ENCODE peak calls at places on chromosome X, in nine cellular contexts. L, Q, F, D, J, V, S, W and E are unnamed samples.

GRCh38 chrX:120419465-120419864 is 49.6 kb downstream of the LAMP2 start:
- DNase-seq in L (no peak), Q (no peak), F (no peak), D (no peak), J (no peak), V (no peak), S (no peak), W (no peak), E (peak)

GRCh38 chrX:144840616-144841015 is 406.7 kb upstream of the SPANXN1 start:
- DNase-seq in L (no peak), Q (no peak), F (no peak), D (no peak), J (no peak), V (no peak), S (no peak), W (no peak), E (no peak)

GRCh38 chrX:120753413-120754251 is 122.0 kb downstream of the CT47B1 start:
- DNase-seq in L (no peak), Q (no peak), F (no peak), D (no peak), J (no peak), V (no peak), S (no peak), W (no peak), E (no peak)

GRCh38 chrX:30278365-30278764 is 30.8 kb downstream of the NR0B1 start:
- DNase-seq in L (peak), Q (no peak), F (no peak), D (no peak), J (no peak), V (no peak), S (no peak), W (no peak), E (no peak)

GRCh38 chrX:129360175-129360574 is 163.1 kb downstream of the SMARCA1 start:
- DNase-seq in L (peak), Q (peak), F (no peak), D (no peak), J (no peak), V (peak), S (no peak), W (peak), E (peak)

GRCh38 chrX:106611682-106612402 is at the start of gene RADX:
- DNase-seq in L (peak), Q (peak), F (peak), D (peak), J (peak), V (peak), S (peak), W (peak), E (peak)

GRCh38 chrX:105209406-105209805 is 11.1 kb downstream of the TEX13A start:
- DNase-seq in L (no peak), Q (no peak), F (no peak), D (no peak), J (no peak), V (no peak), S (no peak), W (no peak), E (no peak)

GRCh38 chrX:51496501-51497291 is at the start of gene NUDT11:
- DNase-seq in L (peak), Q (peak), F (peak), D (no peak), J (peak), V (peak), S (peak), W (peak), E (peak)

GRCh38 chrX:130028196-130028595 is 45.8 kb downstream of the BCORL1 start:
- DNase-seq in L (peak), Q (peak), F (no peak), D (no peak), J (peak), V (peak), S (peak), W (peak), E (peak)

GRCh38 chrX:11629593-11630211 is 36.0 kb downstream of the ARHGAP6 start:
- DNase-seq in L (peak), Q (no peak), F (no peak), D (no peak), J (no peak), V (peak), S (peak), W (peak), E (no peak)

GRCh38 chrX:119899125-119899524 is 3.4 kb downstream of the AKAP14 start:
- DNase-seq in L (no peak), Q (no peak), F (no peak), D (no peak), J (no peak), V (no peak), S (no peak), W (no peak), E (no peak)

GRCh38 chrX:147342197-147342596 is 527.7 kb upstream of the CXorf51A start:
- DNase-seq in L (no peak), Q (no peak), F (no peak), D (no peak), J (no peak), V (no peak), S (no peak), W (no peak), E (no peak)

GRCh38 chrX:153865685-153866084 is 20.3 kb downstream of the L1CAM start:
- DNase-seq in L (no peak), Q (no peak), F (no peak), D (no peak), J (no peak), V (no peak), S (no peak), W (no peak), E (no peak)

GRCh38 chrX:107025538-107025937 is 25.5 kb upstream of the MORC4 start:
- DNase-seq in L (peak), Q (peak), F (no peak), D (no peak), J (no peak), V (no peak), S (no peak), W (peak), E (peak)

GRCh38 chrX:155767101-155767878 is 113.9 kb upstream of the VAMP7 start:
- DNase-seq in L (peak), Q (peak), F (peak), D (no peak), J (peak), V (peak), S (peak), W (peak), E (peak)

GRCh38 chrX:153793291-153793690 is 884 bp downstream of the IDH3G start:
- DNase-seq in L (no peak), Q (no peak), F (no peak), D (no peak), J (no peak), V (no peak), S (no peak), W (peak), E (no peak)

GRCh38 chrX:49256268-49256995 is 8.1 kb downstream of the FOXP3 start:
- DNase-seq in L (no peak), Q (no peak), F (no peak), D (no peak), J (no peak), V (no peak), S (no peak), W (no peak), E (no peak)

GRCh38 chrX:139113682-139114081 is 402.2 kb upstream of the FGF13 start:
- DNase-seq in L (no peak), Q (no peak), F (no peak), D (no peak), J (no peak), V (no peak), S (no peak), W (no peak), E (no peak)

GRCh38 chrX:135893294-135893817 is at the start of the genes CT45A10 and SAGE1:
- DNase-seq in L (no peak), Q (no peak), F (no peak), D (no peak), J (no peak), V (peak), S (no peak), W (no peak), E (no peak)

GRCh38 chrX:152926279-152926678 is 28.4 kb downstream of the ZNF185 start:
- DNase-seq in L (peak), Q (peak), F (no peak), D (no peak), J (peak), V (peak), S (no peak), W (no peak), E (peak)

GRCh38 chrX:140250363-140250762 is 254.5 kb downstream of the SOX3 start:
- DNase-seq in L (no peak), Q (no peak), F (no peak), D (no peak), J (no peak), V (no peak), S (no peak), W (no peak), E (no peak)

GRCh38 chrX:7218321-7219152 is 70.6 kb upstream of the PUDP start:
- DNase-seq in L (no peak), Q (no peak), F (no peak), D (no peak), J (no peak), V (no peak), S (no peak), W (no peak), E (no peak)

GRCh38 chrX:13263560-13264251 is 56.1 kb downstream of the ATXN3L start:
- DNase-seq in L (no peak), Q (no peak), F (no peak), D (no peak), J (no peak), V (no peak), S (no peak), W (no peak), E (no peak)

GRCh38 chrX:76148753-76149152 is 24.1 kb upstream of the PBDC1 start:
- DNase-seq in L (peak), Q (peak), F (no peak), D (no peak), J (peak), V (peak), S (no peak), W (peak), E (peak)

GRCh38 chrX:274904-275475 is 6.2 kb upstream of the PLCXD1 start:
- DNase-seq in L (no peak), Q (peak), F (no peak), D (no peak), J (no peak), V (peak), S (no peak), W (no peak), E (no peak)

GRCh38 chrX:46770006-46770816 is 11.3 kb upstream of the SLC9A7 start:
- DNase-seq in L (peak), Q (no peak), F (no peak), D (no peak), J (no peak), V (peak), S (no peak), W (no peak), E (no peak)

GRCh38 chrX:44903842-44904530 is 31.0 kb downstream of the KDM6A start:
- DNase-seq in L (no peak), Q (no peak), F (no peak), D (no peak), J (no peak), V (no peak), S (no peak), W (no peak), E (no peak)

GRCh38 chrX:144819406-144819805 is 427.9 kb upstream of the SPANXN1 start:
- DNase-seq in L (no peak), Q (no peak), F (no peak), D (no peak), J (no peak), V (no peak), S (no peak), W (no peak), E (no peak)

GRCh38 chrX:17822351-17822750 is 38.7 kb downstream of the RAI2 start:
- DNase-seq in L (no peak), Q (no peak), F (no peak), D (no peak), J (no peak), V (no peak), S (no peak), W (no peak), E (no peak)

GRCh38 chrX:82224961-82225360 is 1023.1 kb downstream of the SH3BGRL start:
- DNase-seq in L (no peak), Q (no peak), F (no peak), D (no peak), J (no peak), V (no peak), S (no peak), W (no peak), E (no peak)

GRCh38 chrX:1398431-1399340 is 6.8 kb upstream of the SLC25A6 start:
- DNase-seq in L (no peak), Q (no peak), F (peak), D (no peak), J (peak), V (no peak), S (peak), W (no peak), E (no peak)

GRCh38 chrX:153819398-153820083 is 10.8 kb downstream of the PDZD4 start:
- DNase-seq in L (no peak), Q (no peak), F (peak), D (no peak), J (no peak), V (peak), S (no peak), W (no peak), E (no peak)

GRCh38 chrX:21382715-21383114 is 8.5 kb downstream of the CNKSR2 start:
- DNase-seq in L (no peak), Q (no peak), F (no peak), D (no peak), J (no peak), V (no peak), S (no peak), W (no peak), E (no peak)

GRCh38 chrX:104166735-104167436 is 633 bp downstream of the FAM199X start:
- DNase-seq in L (no peak), Q (no peak), F (peak), D (no peak), J (no peak), V (no peak), S (peak), W (no peak), E (no peak)

GRCh38 chrX:17086317-17086716 is 139.9 kb downstream of the REPS2 start:
- DNase-seq in L (no peak), Q (no peak), F (no peak), D (no peak), J (no peak), V (no peak), S (no peak), W (no peak), E (no peak)

GRCh38 chrX:119041175-119041574 is 31.6 kb upstream of the CT47C1 start:
- DNase-seq in L (peak), Q (no peak), F (no peak), D (no peak), J (peak), V (no peak), S (peak), W (peak), E (no peak)

DNA sequence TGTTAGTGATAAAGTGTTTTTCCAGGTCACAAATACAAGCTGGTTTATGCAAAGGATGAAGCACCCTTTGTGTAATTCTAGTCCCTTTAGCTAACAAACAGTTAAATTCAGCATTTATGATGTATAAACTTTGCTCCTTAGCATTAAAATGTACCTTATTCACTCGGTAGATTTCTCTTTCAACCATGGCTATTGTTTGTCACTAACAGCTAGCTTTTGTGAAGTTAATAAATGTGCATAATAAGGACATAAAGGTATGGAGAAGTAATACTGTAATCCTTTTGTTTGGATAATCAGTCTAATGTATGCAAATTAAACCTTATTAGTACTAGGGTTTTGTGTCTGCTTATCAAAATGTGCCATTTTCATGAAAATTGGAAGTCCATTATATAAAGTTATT is 34.2 kb upstream of the ARX start:
- DNase-seq in L (no peak), Q (no peak), F (no peak), D (no peak), J (no peak), V (no peak), S (no peak), W (no peak), E (no peak)
- H3K27ac ChIP-seq in L (no peak), Q (no peak), F (no peak), D (no peak), J (no peak), V (no peak), S (no peak), W (no peak), E (no peak)

GRCh38 chrX:40868868-40869267 is 133.5 kb upstream of the MED14 start:
- DNase-seq in L (no peak), Q (no peak), F (no peak), D (no peak), J (no peak), V (no peak), S (no peak), W (no peak), E (no peak)

GRCh38 chrX:40866878-40867277 is 131.5 kb upstream of the MED14 start:
- DNase-seq in L (no peak), Q (no peak), F (no peak), D (no peak), J (no peak), V (no peak), S (no peak), W (no peak), E (no peak)

GRCh38 chrX:40867352-40867751 is 132.0 kb upstream of the MED14 start:
- DNase-seq in L (no peak), Q (no peak), F (no peak), D (no peak), J (peak), V (no peak), S (no peak), W (peak), E (no peak)

DNA sequence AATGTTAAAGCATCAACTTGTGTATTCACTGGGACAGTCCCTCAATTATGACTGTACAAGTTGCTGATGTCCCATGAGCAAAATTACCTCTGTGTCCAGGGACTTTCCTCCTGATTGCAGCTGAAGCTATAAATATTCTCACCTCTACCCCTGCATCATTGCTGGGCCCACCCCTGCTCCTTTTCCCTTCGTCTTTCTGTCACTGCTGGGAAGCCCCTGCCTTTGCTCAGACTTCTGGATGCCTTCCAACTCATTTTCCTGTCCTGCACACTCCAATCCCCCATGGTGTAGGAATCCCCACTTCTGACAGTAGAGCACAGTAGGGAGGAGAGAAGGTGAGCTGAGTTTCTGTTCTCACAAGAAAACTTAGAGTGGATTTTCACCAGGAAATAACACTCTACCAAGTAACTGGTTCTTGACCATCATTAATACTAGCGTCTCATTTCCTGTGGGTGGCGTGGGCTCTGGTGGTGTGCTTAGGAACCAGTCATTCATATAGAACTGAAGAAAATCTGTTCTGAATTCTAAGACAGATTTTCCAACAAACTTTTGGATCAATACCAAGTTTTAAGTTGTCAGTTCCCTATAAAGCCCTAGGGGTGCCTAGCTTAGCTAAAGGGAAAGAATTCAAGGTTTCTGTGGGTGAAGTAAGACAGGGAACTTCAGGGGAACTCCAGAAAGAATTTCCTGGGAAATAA is 136.2 kb upstream of the MED14 start:
- DNase-seq in L (no peak), Q (no peak), F (no peak), D (no peak), J (no peak), V (no peak), S (no peak), W (peak), E (no peak)
- H3K4me3 ChIP-seq in L (no peak), Q (no peak), F (no peak), D (no peak), J (no peak), V (no peak), S (no peak), W (no peak), E (no peak)

GRCh38 chrX:24575496-24575895 is 71.7 kb downstream of the PCYT1B start:
- DNase-seq in L (no peak), Q (no peak), F (no peak), D (no peak), J (no peak), V (no peak), S (no peak), W (no peak), E (no peak)
- H3K27ac ChIP-seq in L (no peak), Q (no peak), F (no peak), D (no peak), J (no peak), V (no peak), S (no peak), W (no peak), E (no peak)

GRCh38 chrX:74297766-74298165 is 6.2 kb upstream of the ZCCHC13 start:
- DNase-seq in L (no peak), Q (no peak), F (no peak), D (no peak), J (no peak), V (no peak), S (no peak), W (no peak), E (no peak)
- H3K4me3 ChIP-seq in L (no peak), Q (no peak), F (no peak), D (no peak), J (no peak), V (no peak), S (no peak), W (no peak), E (no peak)

DNA sequence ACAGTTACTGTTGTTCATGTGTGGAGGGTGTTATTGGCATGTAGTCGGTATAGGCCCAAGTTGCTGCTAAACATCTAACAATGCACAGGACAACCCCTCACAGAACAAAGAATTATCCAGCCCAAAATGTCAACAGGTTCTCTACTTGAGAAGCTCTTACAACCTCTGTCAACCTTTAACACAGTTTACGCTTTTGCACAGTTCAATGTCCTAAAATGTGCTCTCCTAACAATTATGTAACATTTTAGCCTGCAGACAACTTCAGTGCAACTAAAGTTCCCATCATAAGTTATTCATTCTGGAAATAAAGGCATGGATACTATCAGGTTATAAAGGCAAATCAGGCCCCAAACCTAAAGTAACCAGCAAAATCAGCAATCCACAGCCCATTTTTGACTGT is 66.2 kb downstream of the ASB9 start:
- DNase-seq in L (no peak), Q (no peak), F (no peak), D (no peak), J (no peak), V (no peak), S (no peak), W (no peak), E (no peak)
- H3K27ac ChIP-seq in L (no peak), Q (no peak), F (no peak), D (no peak), J (no peak), V (no peak), S (no peak), W (no peak), E (peak)

GRCh38 chrX:15464704-15465103 is 28.4 kb downstream of the PIR start:
- DNase-seq in L (no peak), Q (no peak), F (no peak), D (no peak), J (no peak), V (no peak), S (no peak), W (no peak), E (no peak)

GRCh38 chrX:15468036-15468435 is 25.1 kb downstream of the PIR start:
- DNase-seq in L (peak), Q (peak), F (no peak), D (no peak), J (no peak), V (peak), S (no peak), W (peak), E (no peak)

GRCh38 chrX:15465896-15466651 is 27.1 kb downstream of the PIR start:
- DNase-seq in L (no peak), Q (peak), F (no peak), D (no peak), J (no peak), V (peak), S (no peak), W (peak), E (no peak)

GRCh38 chrX:15469613-15470012 is 23.5 kb downstream of the PIR start:
- DNase-seq in L (no peak), Q (no peak), F (no peak), D (no peak), J (no peak), V (no peak), S (no peak), W (no peak), E (no peak)

GRCh38 chrX:15465347-15465746 is 27.8 kb downstream of the PIR start:
- DNase-seq in L (no peak), Q (no peak), F (no peak), D (no peak), J (no peak), V (no peak), S (no peak), W (no peak), E (no peak)
- H3K4me3 ChIP-seq in L (no peak), Q (no peak), F (no peak), D (no peak), J (no peak), V (no peak), S (no peak), W (no peak), E (no peak)

GRCh38 chrX:125522752-125523151 is 203.1 kb downstream of the TEX13C start:
- DNase-seq in L (no peak), Q (no peak), F (no peak), D (no peak), J (no peak), V (no peak), S (no peak), W (no peak), E (no peak)
- H3K27ac ChIP-seq in L (no peak), Q (no peak), F (no peak), D (no peak), J (no peak), V (no peak), S (no peak), W (no peak), E (no peak)

GRCh38 chrX:40155617-40156471 is 58.1 kb upstream of the BCOR start:
- DNase-seq in L (no peak), Q (peak), F (no peak), D (no peak), J (peak), V (peak), S (no peak), W (no peak), E (no peak)
- H3K4me3 ChIP-seq in L (peak), Q (peak), F (no peak), D (peak), J (peak), V (peak), S (peak), W (peak), E (peak)

GRCh38 chrX:55109304-55109703 is 20.5 kb downstream of the PAGE2 start:
- DNase-seq in L (no peak), Q (peak), F (no peak), D (no peak), J (no peak), V (no peak), S (no peak), W (no peak), E (no peak)
- H3K27ac ChIP-seq in L (no peak), Q (no peak), F (no peak), D (no peak), J (no peak), V (peak), S (no peak), W (no peak), E (no peak)